ENCODE peak calls at places on chromosomes 1 and 21, in ten cellular contexts. X, C, T, L, K, P, U, V, Q and O are unnamed samples.

GRCh38 chr1:209869242-209870149 is 41.7 kb downstream of the UTP25 start:
- DNase-seq in X (no peak), C (no peak), T (no peak), L (no peak), K (no peak), P (no peak), U (no peak), V (no peak), Q (no peak), O (no peak)

GRCh38 chr1:185402930-185403329 is 85.9 kb upstream of the IVNS1ABP start:
- DNase-seq in X (no peak), C (no peak), T (no peak), L (no peak), K (no peak), P (no peak), U (no peak), V (no peak), Q (no peak), O (no peak)

GRCh38 chr1:156445789-156446263 is 54.7 kb downstream of the MEF2D start:
- DNase-seq in X (peak; percentile 39), C (peak; percentile 72), T (peak; percentile 92), L (peak; percentile 90), K (peak; percentile 86), P (peak; percentile 85), U (peak; percentile 62), V (peak; percentile 83), Q (peak; percentile 82), O (peak; percentile 76)

GRCh38 chr1:183303901-183304300 is 114.3 kb downstream of the NMNAT2 start:
- DNase-seq in X (no peak), C (no peak), T (no peak), L (no peak), K (no peak), P (no peak), U (no peak), V (no peak), Q (no peak), O (no peak)

GRCh38 chr1:118253310-118253903 is 68.4 kb upstream of the SPAG17 start:
- DNase-seq in X (no peak), C (no peak), T (peak; percentile 22), L (no peak), K (no peak), P (no peak), U (no peak), V (no peak), Q (no peak), O (no peak)

GRCh38 chr1:12467570-12468286 is 150.3 kb downstream of the DHRS3 start:
- DNase-seq in X (no peak), C (no peak), T (no peak), L (no peak), K (no peak), P (no peak), U (no peak), V (no peak), Q (no peak), O (no peak)

GRCh38 chr1:186424539-186424938 is 36.4 kb downstream of the PDC start:
- DNase-seq in X (no peak), C (no peak), T (no peak), L (no peak), K (no peak), P (no peak), U (no peak), V (peak; percentile 59), Q (no peak), O (no peak)

GRCh38 chr1:234755449-234755863 is 145.5 kb upstream of the IRF2BP2 start:
- DNase-seq in X (peak; percentile 86), C (no peak), T (no peak), L (no peak), K (no peak), P (peak; percentile 91), U (peak; percentile 60), V (peak; percentile 85), Q (peak; percentile 67), O (no peak)

GRCh38 chr1:48697066-48697707 is 79.5 kb downstream of the BEND5 start:
- DNase-seq in X (no peak), C (peak; percentile 54), T (peak; percentile 85), L (peak; percentile 79), K (peak; percentile 55), P (peak; percentile 74), U (no peak), V (peak; percentile 55), Q (peak; percentile 58), O (no peak)

GRCh38 chr1:240294566-240294965 is 202.9 kb downstream of the FMN2 start:
- DNase-seq in X (no peak), C (no peak), T (no peak), L (no peak), K (no peak), P (no peak), U (no peak), V (peak; percentile 10), Q (no peak), O (no peak)

GRCh38 chr1:234562336-234562735 is 47.6 kb downstream of the IRF2BP2 start:
- DNase-seq in X (no peak), C (no peak), T (peak; percentile 47), L (no peak), K (no peak), P (no peak), U (no peak), V (no peak), Q (peak; percentile 31), O (no peak)

GRCh38 chr21:17441370-17441769 is 71.5 kb upstream of the CXADR start:
- DNase-seq in X (no peak), C (no peak), T (no peak), L (no peak), K (no peak), P (no peak), U (no peak), V (peak; percentile 78), Q (no peak), O (no peak)

GRCh38 chr1:21936366-21937031 is 611 bp downstream of the HSPG2 start:
- DNase-seq in X (no peak), C (no peak), T (no peak), L (no peak), K (no peak), P (no peak), U (no peak), V (no peak), Q (no peak), O (no peak)

GRCh38 chr1:42328047-42328625 is 6.9 kb downstream of the FOXJ3 start:
- DNase-seq in X (no peak), C (no peak), T (no peak), L (no peak), K (no peak), P (no peak), U (no peak), V (no peak), Q (no peak), O (no peak)
- TF ChIP-seq CTCF in X (no peak), C (no peak), T (no peak), L (no peak), K (no peak), P (no peak), U (no peak), V (no peak), Q (no peak), O (no peak)

GRCh38 chr21:30958737-30959136 is 77.4 kb upstream of the KRTAP11-1 start:
- DNase-seq in X (no peak), C (no peak), T (no peak), L (no peak), K (no peak), P (no peak), U (no peak), V (no peak), Q (no peak), O (no peak)

DNA sequence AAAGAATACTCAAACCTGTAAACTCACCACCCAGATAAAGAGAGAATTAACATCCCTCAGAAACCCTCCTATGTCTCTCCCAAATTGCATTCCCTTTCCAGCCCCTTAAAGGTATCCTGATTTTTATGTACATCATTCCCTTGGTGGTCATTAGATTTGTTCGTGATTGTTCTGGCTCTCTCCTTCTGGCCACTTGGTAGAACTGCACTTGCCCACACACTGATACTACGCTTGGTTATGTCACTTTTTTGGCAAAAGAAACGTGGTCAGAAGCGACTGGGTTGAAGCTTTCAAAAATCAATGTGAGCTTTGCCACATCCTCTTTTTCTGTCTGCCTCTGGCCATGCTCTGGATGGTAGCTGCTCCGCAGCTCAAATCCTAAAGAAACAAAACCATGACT is 76.3 kb downstream of the KRTAP19-8 start:
- DNase-seq in X (no peak), C (no peak), T (no peak), L (no peak), K (no peak), P (no peak), U (no peak), V (no peak), Q (no peak), O (no peak)
- TF ChIP-seq CTCF in X (no peak), C (no peak), T (peak; percentile 59), L (peak; percentile 56), K (no peak), P (no peak), U (no peak), V (no peak), Q (no peak), O (no peak)

GRCh38 chr1:85411567-85412312 is 53.2 kb downstream of the DDAH1 start:
- DNase-seq in X (no peak), C (no peak), T (no peak), L (no peak), K (no peak), P (no peak), U (no peak), V (peak; percentile 41), Q (no peak), O (no peak)
- TF ChIP-seq CTCF in X (no peak), C (no peak), T (no peak), L (no peak), K (no peak), P (no peak), U (no peak), V (no peak), Q (no peak), O (no peak)

GRCh38 chr1:203327684-203328457 is 22.6 kb downstream of the BTG2 start:
- DNase-seq in X (no peak), C (peak; percentile 70), T (peak; percentile 47), L (no peak), K (peak; percentile 84), P (peak; percentile 89), U (no peak), V (peak; percentile 48), Q (peak; percentile 63), O (peak; percentile 58)

GRCh38 chr1:203331224-203331623 is 19.7 kb downstream of the FMOD start:
- DNase-seq in X (no peak), C (no peak), T (no peak), L (no peak), K (no peak), P (peak; percentile 4), U (no peak), V (no peak), Q (no peak), O (no peak)

GRCh38 chr1:203325418-203326091 is 20.2 kb downstream of the BTG2 start:
- DNase-seq in X (no peak), C (peak; percentile 51), T (peak; percentile 27), L (no peak), K (no peak), P (peak; percentile 83), U (no peak), V (no peak), Q (peak; percentile 74), O (peak; percentile 91)

GRCh38 chr1:203326830-203327683 is 21.7 kb downstream of the BTG2 start:
- DNase-seq in X (peak; percentile 51), C (peak; percentile 95), T (peak; percentile 97), L (peak; percentile 94), K (peak; percentile 95), P (peak; percentile 97), U (no peak), V (peak; percentile 89), Q (peak; percentile 95), O (peak; percentile 87)

DNA sequence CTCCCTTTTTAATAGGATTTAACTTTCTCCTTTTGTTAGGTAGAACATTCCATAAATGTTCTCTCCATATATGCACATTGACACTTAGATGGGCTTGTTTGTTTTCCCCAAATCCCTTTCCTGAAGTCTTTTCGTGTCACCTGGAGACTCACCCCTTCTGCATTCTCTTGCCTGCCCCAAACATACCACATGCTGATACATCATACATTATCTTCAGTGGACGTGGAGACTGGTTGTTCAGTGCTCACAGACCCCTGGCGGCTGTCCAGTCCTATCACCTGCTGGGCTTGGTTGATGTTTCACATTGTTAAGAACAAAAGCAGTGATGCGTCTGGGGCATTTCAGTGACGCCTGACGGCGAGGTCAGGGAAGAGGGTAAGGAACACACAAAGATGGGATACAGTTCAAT is 22.2 kb downstream of the FMOD start:
- DNase-seq in X (no peak), C (no peak), T (no peak), L (no peak), K (no peak), P (no peak), U (no peak), V (peak; percentile 85), Q (no peak), O (no peak)
- TF ChIP-seq CTCF in X (no peak), C (no peak), T (no peak), L (no peak), K (no peak), P (no peak), U (no peak), V (peak; percentile 47), Q (no peak), O (no peak)